ENCODE peak calls at places on chromosomes 11 and 22, in seven cellular contexts. One of them, this sample, is unnamed.

GRCh38 chr11:12674936-12675696 is 895 bp downstream of the TEAD1 start:
- DNase-seq in H1: no peak
- DNase-seq in HepG2: no peak
- DNase-seq in K562: peak; percentile 52
- DNase-seq in HCT116: no peak
- DNase-seq in GM12878: no peak
- DNase-seq in SK-N-SH: peak; percentile 74
- DNase-seq in this sample: no peak

GRCh38 chr11:12079726-12080556 is 30.4 kb upstream of the MICAL2 start:
- DNase-seq in GM12878: no peak
- DNase-seq in HCT116: peak; percentile 79
- DNase-seq in H1: no peak
- DNase-seq in K562: no peak
- DNase-seq in SK-N-SH: no peak
- DNase-seq in HepG2: peak; percentile 59
- DNase-seq in this sample: no peak

GRCh38 chr11:952406-953385 is 27.0 kb downstream of the AP2A2 start:
- DNase-seq in SK-N-SH: no peak
- DNase-seq in HepG2: peak; percentile 99
- DNase-seq in H1: no peak
- DNase-seq in HCT116: no peak
- DNase-seq in GM12878: no peak
- DNase-seq in K562: no peak
- DNase-seq in this sample: no peak

GRCh38 chr22:42872821-42873220 is 15.7 kb upstream of the ARFGAP3 start:
- DNase-seq in GM12878: no peak
- DNase-seq in HepG2: no peak
- DNase-seq in SK-N-SH: no peak
- DNase-seq in H1: no peak
- DNase-seq in K562: no peak
- DNase-seq in HCT116: no peak
- DNase-seq in this sample: no peak

GRCh38 chr22:28817919-28818859 is 17.8 kb upstream of the XBP1 start:
- DNase-seq in HepG2: peak; percentile 79
- DNase-seq in HCT116: no peak
- DNase-seq in SK-N-SH: peak; percentile 34
- DNase-seq in H1: no peak
- DNase-seq in GM12878: no peak
- DNase-seq in K562: no peak
- DNase-seq in this sample: peak; percentile 37

GRCh38 chr11:75103380-75104026 is 6.8 kb upstream of the OR2AT4 start:
- DNase-seq in K562: peak; percentile 25
- DNase-seq in GM12878: peak; percentile 50
- DNase-seq in H1: no peak
- DNase-seq in HCT116: no peak
- DNase-seq in SK-N-SH: no peak
- DNase-seq in HepG2: no peak
- DNase-seq in this sample: no peak

GRCh38 chr11:10747733-10748132 is 3.3 kb upstream of the CTR9 start:
- DNase-seq in K562: no peak
- DNase-seq in SK-N-SH: no peak
- DNase-seq in H1: no peak
- DNase-seq in HepG2: no peak
- DNase-seq in HCT116: no peak
- DNase-seq in GM12878: no peak
- DNase-seq in this sample: no peak

GRCh38 chr11:94305146-94305545 is 766 bp downstream of the IZUMO1R start:
- DNase-seq in HCT116: no peak
- DNase-seq in H1: no peak
- DNase-seq in SK-N-SH: no peak
- DNase-seq in GM12878: no peak
- DNase-seq in K562: no peak
- DNase-seq in HepG2: no peak
- DNase-seq in this sample: no peak

GRCh38 chr11:46236918-46237247 is 40.6 kb upstream of the CREB3L1 start:
- DNase-seq in HepG2: no peak
- DNase-seq in K562: no peak
- DNase-seq in HCT116: no peak
- DNase-seq in H1: no peak
- DNase-seq in GM12878: no peak
- DNase-seq in SK-N-SH: no peak
- DNase-seq in this sample: no peak

GRCh38 chr11:46119352-46120216 is 1.7 kb downstream of the PHF21A start:
- DNase-seq in H1: no peak
- DNase-seq in GM12878: no peak
- DNase-seq in HepG2: peak; percentile 80
- DNase-seq in SK-N-SH: peak; percentile 70
- DNase-seq in HCT116: no peak
- DNase-seq in K562: peak; percentile 55
- DNase-seq in this sample: no peak

GRCh38 chr11:27293500-27294417 is 69.3 kb downstream of the CCDC34 start:
- DNase-seq in K562: no peak
- DNase-seq in SK-N-SH: no peak
- DNase-seq in GM12878: no peak
- DNase-seq in H1: no peak
- DNase-seq in HCT116: no peak
- DNase-seq in HepG2: peak; percentile 16
- DNase-seq in this sample: no peak

GRCh38 chr11:123671534-123671933 is 17.1 kb upstream of the SCN3B start:
- DNase-seq in H1: no peak
- DNase-seq in HepG2: no peak
- DNase-seq in K562: no peak
- DNase-seq in GM12878: no peak
- DNase-seq in SK-N-SH: no peak
- DNase-seq in HCT116: no peak
- DNase-seq in this sample: no peak

GRCh38 chr22:31639640-31640039 is 22.4 kb downstream of the PISD start:
- DNase-seq in HepG2: no peak
- DNase-seq in HCT116: no peak
- DNase-seq in SK-N-SH: no peak
- DNase-seq in H1: no peak
- DNase-seq in K562: no peak
- DNase-seq in GM12878: no peak
- DNase-seq in this sample: no peak

GRCh38 chr22:31635638-31636306 is 26.2 kb downstream of the PISD start:
- DNase-seq in HepG2: no peak
- DNase-seq in K562: no peak
- DNase-seq in GM12878: no peak
- DNase-seq in HCT116: no peak
- DNase-seq in SK-N-SH: no peak
- DNase-seq in H1: no peak
- DNase-seq in this sample: no peak

GRCh38 chr22:31637375-31637937 is 24.6 kb downstream of the PISD start:
- DNase-seq in H1: no peak
- DNase-seq in HepG2: no peak
- DNase-seq in K562: no peak
- DNase-seq in GM12878: no peak
- DNase-seq in SK-N-SH: no peak
- DNase-seq in HCT116: no peak
- DNase-seq in this sample: no peak

DNA sequence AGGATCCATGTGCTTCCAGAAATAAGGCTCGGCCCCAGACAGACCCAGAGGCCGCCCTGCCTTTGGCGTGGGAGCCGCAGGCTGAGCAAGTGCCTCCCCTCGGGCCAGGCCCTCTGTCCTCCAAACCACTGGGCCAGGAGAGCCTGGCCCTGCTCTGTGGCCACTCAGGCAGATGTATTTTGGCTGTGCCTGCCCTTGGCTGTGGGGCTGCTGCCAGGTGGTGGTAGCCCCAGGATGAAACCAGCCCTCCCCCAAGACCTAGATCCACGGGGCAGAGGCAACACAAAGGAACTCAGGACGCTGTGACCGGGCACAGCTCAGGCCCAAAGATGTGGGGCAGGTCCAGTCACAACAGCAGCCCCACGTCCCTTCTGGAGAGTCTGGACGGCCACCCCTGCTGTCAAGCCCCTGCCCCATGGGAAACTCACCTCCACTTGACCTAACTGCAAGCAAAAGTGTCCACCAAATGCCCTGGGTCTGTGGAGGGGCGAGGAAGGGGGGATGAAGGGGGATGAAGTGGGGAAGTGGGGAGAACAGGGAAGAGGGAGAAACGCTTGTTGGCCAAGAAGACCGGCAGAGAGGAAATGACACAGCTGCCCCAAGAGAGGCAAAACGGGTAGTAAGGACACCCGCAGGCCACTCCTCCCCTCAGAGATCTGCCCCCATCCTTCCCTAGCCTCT is 23.9 kb downstream of the PISD start:
- DNase-seq in H1: no peak
- DNase-seq in HepG2: no peak
- DNase-seq in SK-N-SH: no peak
- DNase-seq in GM12878: no peak
- DNase-seq in K562: no peak
- DNase-seq in HCT116: no peak
- DNase-seq in this sample: no peak
- TF ChIP-seq JUND in H1: no peak
- TF ChIP-seq JUND in HepG2: no peak
- TF ChIP-seq JUND in SK-N-SH: no peak
- TF ChIP-seq JUND in GM12878: no peak
- TF ChIP-seq JUND in K562: no peak
- TF ChIP-seq JUND in HCT116: no peak
- TF ChIP-seq JUND in this sample: no peak

GRCh38 chr22:44330188-44330726 is 17.5 kb upstream of the SHISAL1 start:
- DNase-seq in K562: no peak
- DNase-seq in SK-N-SH: no peak
- DNase-seq in GM12878: no peak
- DNase-seq in HCT116: no peak
- DNase-seq in H1: no peak
- DNase-seq in HepG2: no peak
- DNase-seq in this sample: no peak

GRCh38 chr22:44329179-44329796 is 16.5 kb upstream of the SHISAL1 start:
- DNase-seq in K562: no peak
- DNase-seq in GM12878: peak; percentile 32
- DNase-seq in H1: no peak
- DNase-seq in HepG2: no peak
- DNase-seq in SK-N-SH: no peak
- DNase-seq in HCT116: no peak
- DNase-seq in this sample: no peak

GRCh38 chr22:44332946-44333345 is 20.2 kb upstream of the SHISAL1 start:
- DNase-seq in K562: no peak
- DNase-seq in HCT116: no peak
- DNase-seq in HepG2: no peak
- DNase-seq in H1: no peak
- DNase-seq in GM12878: no peak
- DNase-seq in SK-N-SH: no peak
- DNase-seq in this sample: no peak

GRCh38 chr22:44331881-44332714 is 19.3 kb upstream of the SHISAL1 start:
- DNase-seq in H1: no peak
- DNase-seq in HCT116: no peak
- DNase-seq in HepG2: no peak
- DNase-seq in K562: no peak
- DNase-seq in GM12878: no peak
- DNase-seq in SK-N-SH: peak; percentile 86
- DNase-seq in this sample: peak; percentile 15

DNA sequence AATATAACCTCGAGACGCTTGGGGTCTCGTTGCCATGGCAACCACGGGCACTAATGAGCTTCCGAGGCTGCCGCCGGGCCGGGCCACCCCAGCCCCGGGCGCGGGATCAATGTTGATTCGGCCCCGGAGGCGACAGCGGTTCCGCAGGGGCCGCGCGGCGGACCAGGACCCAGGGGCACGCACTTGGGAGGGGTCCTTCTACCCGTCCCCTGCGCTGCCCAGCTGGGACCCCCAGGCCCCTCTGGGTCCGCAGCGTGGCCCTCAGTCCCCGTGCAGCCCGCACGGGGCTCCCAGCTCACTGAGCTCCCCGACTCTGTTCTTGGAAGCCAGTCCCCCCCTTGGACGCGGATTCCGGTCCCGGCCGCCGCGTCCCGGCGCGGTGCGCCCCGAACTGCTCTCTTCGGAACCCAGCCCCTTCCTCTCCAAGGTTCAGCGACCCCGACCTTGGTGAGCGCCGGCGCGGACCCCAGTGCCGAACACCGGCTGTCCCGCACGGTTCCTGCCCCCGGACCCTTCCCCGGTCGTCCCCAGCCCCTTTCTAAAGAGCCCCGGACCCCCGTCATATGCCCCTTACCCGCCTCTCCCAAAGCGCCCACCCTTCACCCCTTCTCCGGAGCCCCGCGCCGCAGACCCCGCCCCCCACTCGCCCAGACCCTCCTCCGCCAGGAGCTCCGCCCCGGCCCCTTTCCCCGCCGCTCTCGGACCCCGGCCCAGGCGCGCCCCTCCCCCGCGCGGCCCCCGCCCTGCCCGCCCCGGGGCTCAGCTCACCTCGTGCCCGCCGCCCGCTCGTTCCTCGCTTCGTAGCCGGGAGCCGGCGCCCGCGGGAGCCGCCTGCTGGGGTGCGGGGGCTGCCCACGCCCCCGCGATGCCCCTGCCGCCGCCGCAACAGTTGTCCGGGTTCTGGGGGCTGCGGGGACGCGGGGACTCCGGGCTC is 18.2 kb upstream of the SHISAL1 start:
- DNase-seq in GM12878: no peak
- DNase-seq in HepG2: no peak
- DNase-seq in HCT116: no peak
- DNase-seq in H1: peak; percentile 77
- DNase-seq in SK-N-SH: peak; percentile 71
- DNase-seq in K562: peak; percentile 18
- DNase-seq in this sample: no peak
- TF ChIP-seq JUND in GM12878: no peak
- TF ChIP-seq JUND in HepG2: no peak
- TF ChIP-seq JUND in HCT116: no peak
- TF ChIP-seq JUND in H1: no peak
- TF ChIP-seq JUND in SK-N-SH: no peak
- TF ChIP-seq JUND in K562: no peak
- TF ChIP-seq JUND in this sample: no peak

GRCh38 chr11:73866095-73866579 is 10.5 kb downstream of the COA4 start:
- DNase-seq in H1: no peak
- DNase-seq in GM12878: no peak
- DNase-seq in HCT116: no peak
- DNase-seq in K562: no peak
- DNase-seq in SK-N-SH: peak; percentile 62
- DNase-seq in HepG2: no peak
- DNase-seq in this sample: no peak
- TF ChIP-seq JUND in H1: no peak
- TF ChIP-seq JUND in GM12878: no peak
- TF ChIP-seq JUND in HCT116: no peak
- TF ChIP-seq JUND in K562: no peak
- TF ChIP-seq JUND in SK-N-SH: no peak
- TF ChIP-seq JUND in HepG2: no peak
- TF ChIP-seq JUND in this sample: no peak

GRCh38 chr11:120555433-120555773 is 43.9 kb downstream of the GRIK4 start:
- DNase-seq in HCT116: no peak
- DNase-seq in SK-N-SH: peak; percentile 47
- DNase-seq in GM12878: no peak
- DNase-seq in H1: no peak
- DNase-seq in HepG2: no peak
- DNase-seq in K562: no peak
- DNase-seq in this sample: no peak

GRCh38 chr11:120551191-120551590 is 39.6 kb downstream of the GRIK4 start:
- DNase-seq in H1: no peak
- DNase-seq in HepG2: no peak
- DNase-seq in K562: no peak
- DNase-seq in GM12878: no peak
- DNase-seq in SK-N-SH: no peak
- DNase-seq in HCT116: no peak
- DNase-seq in this sample: peak; percentile 59

GRCh38 chr11:120556841-120557240 is 45.3 kb downstream of the GRIK4 start:
- DNase-seq in H1: no peak
- DNase-seq in SK-N-SH: no peak
- DNase-seq in K562: no peak
- DNase-seq in HepG2: no peak
- DNase-seq in HCT116: no peak
- DNase-seq in GM12878: no peak
- DNase-seq in this sample: no peak

GRCh38 chr11:120558754-120559431 is 47.3 kb downstream of the GRIK4 start:
- DNase-seq in GM12878: no peak
- DNase-seq in HCT116: no peak
- DNase-seq in HepG2: no peak
- DNase-seq in K562: no peak
- DNase-seq in SK-N-SH: peak; percentile 58
- DNase-seq in H1: no peak
- DNase-seq in this sample: peak; percentile 67

GRCh38 chr11:120554771-120555432 is 43.4 kb downstream of the GRIK4 start:
- DNase-seq in HepG2: no peak
- DNase-seq in HCT116: no peak
- DNase-seq in H1: no peak
- DNase-seq in SK-N-SH: peak; percentile 71
- DNase-seq in GM12878: no peak
- DNase-seq in K562: no peak
- DNase-seq in this sample: no peak
- TF ChIP-seq JUND in HepG2: no peak
- TF ChIP-seq JUND in HCT116: no peak
- TF ChIP-seq JUND in H1: no peak
- TF ChIP-seq JUND in SK-N-SH: no peak
- TF ChIP-seq JUND in GM12878: no peak
- TF ChIP-seq JUND in K562: no peak
- TF ChIP-seq JUND in this sample: no peak

This sample was measured in T47D.